ENCODE peak calls at places on chromosomes 6 and 20, in six cellular contexts. Z is heart left ventricle, Q is upper lobe of right lung, R is A549, V is lower lobe of right lung, D is mammary epithelial cell. C is an unnamed sample.
A peak's percentile ranks its signal among the peaks of the same experiment; 100 is the strongest.

GRCh38 chr20:17442588-17442987 is 88.6 kb downstream of the BFSP1 start:
- DNase-seq in R (peak; percentile 28), Q (no peak), D (no peak), V (no peak), Z (no peak), C (no peak)

GRCh38 chr20:36214684-36215256 is 21.5 kb upstream of the AAR2 start:
- DNase-seq in D (peak; percentile 18), R (peak; percentile 46), Q (no peak), Z (no peak), V (no peak), C (peak; percentile 52)

GRCh38 chr6:140071601-140072062 is 697.2 kb upstream of the CITED2 start:
- DNase-seq in V (no peak), Q (no peak), R (no peak), Z (no peak), D (peak; percentile 73), C (no peak)

GRCh38 chr6:142805042-142805441 is 139.9 kb downstream of the HIVEP2 start:
- DNase-seq in D (no peak), Q (no peak), V (no peak), Z (no peak), R (no peak), C (no peak)

GRCh38 chr6:83901624-83902023 is 42.1 kb downstream of the CYB5R4 start:
- DNase-seq in R (no peak), Q (no peak), V (no peak), D (no peak), Z (no peak), C (no peak)

GRCh38 chr6:55545791-55546190 is 33.2 kb downstream of the HMGCLL1 start:
- DNase-seq in R (no peak), D (no peak), Q (no peak), Z (no peak), V (no peak), C (no peak)

GRCh38 chr20:41009960-41010359 is 18.7 kb upstream of the TOP1 start:
- DNase-seq in R (no peak), V (no peak), Z (no peak), D (no peak), Q (no peak), C (no peak)

GRCh38 chr20:55067158-55067825 is 591.9 kb downstream of the DOK5 start:
- DNase-seq in R (no peak), V (no peak), D (no peak), Z (no peak), Q (no peak), C (no peak)

GRCh38 chr6:42555477-42556457 is 8.1 kb upstream of the UBR2 start:
- DNase-seq in R (peak; percentile 38), V (no peak), Z (no peak), Q (no peak), D (peak; percentile 25), C (no peak)

GRCh38 chr6:22873531-22874136 is 304.3 kb downstream of the HDGFL1 start:
- DNase-seq in V (no peak), Z (no peak), R (no peak), D (peak; percentile 46), Q (no peak), C (no peak)

GRCh38 chr6:125142614-125143013 is 11.0 kb upstream of the TPD52L1 start:
- DNase-seq in R (no peak), Z (no peak), D (no peak), Q (no peak), V (no peak), C (no peak)

GRCh38 chr6:147782302-147782701 is 273.8 kb downstream of the SAMD5 start:
- DNase-seq in V (no peak), Q (no peak), R (peak; percentile 14), Z (no peak), D (no peak), C (peak; percentile 49)

GRCh38 chr20:35091808-35092523 is 641 bp downstream of the TRPC4AP start:
- DNase-seq in Q (no peak), R (no peak), V (no peak), Z (peak; percentile 83), D (no peak), C (no peak)

GRCh38 chr6:169725270-169726048 is 1.2 kb upstream of the PHF10 start:
- DNase-seq in R (peak; percentile 78), Q (peak; percentile 75), Z (peak; percentile 40), V (peak; percentile 67), D (no peak), C (peak; percentile 77)

GRCh38 chr6:169723991-169724553 is at the start of gene PHF10:
- DNase-seq in D (no peak), V (peak; percentile 58), Q (peak; percentile 73), Z (peak; percentile 45), R (peak; percentile 42), C (peak; percentile 22)

GRCh38 chr6:169726049-169726400 is 1.7 kb upstream of the PHF10 start:
- DNase-seq in Z (no peak), V (no peak), R (no peak), D (no peak), Q (no peak), C (no peak)

GRCh38 chr6:169723200-169723909 is 945 bp downstream of the PHF10 start:
- DNase-seq in D (peak; percentile 47), V (peak; percentile 85), Z (peak; percentile 88), Q (peak; percentile 91), R (peak; percentile 66), C (peak; percentile 38)

GRCh38 chr6:169724554-169725269 is 412 bp upstream of the PHF10 start:
- DNase-seq in Z (peak; percentile 54), Q (peak; percentile 83), V (peak; percentile 62), D (no peak), R (peak; percentile 38), C (peak; percentile 82)
- H3K4me3 ChIP-seq in Z (peak overlapping the region; percentile 87), Q (peak overlapping the region; percentile 69), V (peak overlapping the region; percentile 68), D (peak overlapping the region; percentile 56), R (peak overlapping the region; percentile 77), C (peak overlapping the region; percentile 77)

GRCh38 chr20:25989196-25989595 is 292.5 kb upstream of the ZNF337 start:
- DNase-seq in V (no peak), R (no peak), D (no peak), Q (peak; percentile 46), Z (no peak), C (no peak)
- H3K27ac ChIP-seq in V (no peak overlapping the region), R (no peak overlapping the region), D (no peak overlapping the region), Q (no peak overlapping the region), Z (no peak overlapping the region), C (no peak overlapping the region)

GRCh38 chr20:37970856-37971245 is 62.4 kb downstream of the TTI1 start:
- DNase-seq in V (no peak), Z (no peak), R (no peak), D (no peak), Q (no peak), C (no peak)

GRCh38 chr20:37969949-37970855 is 63.1 kb downstream of the TTI1 start:
- DNase-seq in Q (no peak), R (no peak), Z (no peak), V (no peak), D (peak; percentile 17), C (no peak)

GRCh38 chr20:37973059-37973910 is 60.0 kb downstream of the TTI1 start:
- DNase-seq in Z (no peak), R (no peak), V (no peak), Q (no peak), D (no peak), C (no peak)

GRCh38 chr20:37972256-37973058 is 60.8 kb downstream of the TTI1 start:
- DNase-seq in Q (no peak), R (no peak), D (no peak), V (no peak), Z (no peak), C (no peak)

DNA sequence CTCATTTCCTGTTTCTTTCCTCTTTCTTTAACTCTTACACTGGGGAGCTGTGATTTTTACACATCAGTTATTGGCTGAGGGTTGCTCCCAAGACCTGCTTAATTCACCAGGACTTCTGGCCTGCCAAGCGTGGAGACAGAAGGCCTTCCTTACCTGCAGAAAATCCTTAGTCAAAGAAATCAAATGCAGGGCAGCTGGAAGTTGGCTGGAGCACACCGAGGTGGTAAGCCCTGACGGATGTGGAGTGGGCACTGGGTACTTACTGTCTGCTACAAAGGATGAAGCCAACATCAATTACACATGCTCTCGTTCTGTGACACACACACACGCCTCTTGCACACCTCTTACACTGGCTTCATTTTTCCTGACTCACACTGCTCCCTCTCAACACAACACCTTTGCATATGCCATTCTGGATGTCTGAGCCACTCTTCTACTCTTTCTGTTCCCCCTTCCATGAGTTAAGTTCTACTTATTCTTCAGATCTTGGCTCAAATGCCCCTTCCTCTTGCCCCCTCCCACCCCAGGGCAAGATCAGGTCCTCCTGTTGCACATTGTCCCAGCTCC is 61.6 kb downstream of the TTI1 start:
- DNase-seq in R (no peak), V (no peak), Z (no peak), D (no peak), Q (no peak), C (no peak)
- TF ChIP-seq CTCF in R (no peak), V (no peak), Z (no peak), D (no peak), Q (no peak), C (no peak)

GRCh38 chr6:37382954-37383353 is 29.2 kb downstream of the RNF8 start:
- DNase-seq in V (no peak), R (no peak), D (no peak), Z (no peak), Q (no peak), C (no peak)
- H3K4me3 ChIP-seq in V (no peak overlapping the region), R (no peak overlapping the region), D (no peak overlapping the region), Z (no peak overlapping the region), Q (no peak overlapping the region), C (no peak overlapping the region)

DNA sequence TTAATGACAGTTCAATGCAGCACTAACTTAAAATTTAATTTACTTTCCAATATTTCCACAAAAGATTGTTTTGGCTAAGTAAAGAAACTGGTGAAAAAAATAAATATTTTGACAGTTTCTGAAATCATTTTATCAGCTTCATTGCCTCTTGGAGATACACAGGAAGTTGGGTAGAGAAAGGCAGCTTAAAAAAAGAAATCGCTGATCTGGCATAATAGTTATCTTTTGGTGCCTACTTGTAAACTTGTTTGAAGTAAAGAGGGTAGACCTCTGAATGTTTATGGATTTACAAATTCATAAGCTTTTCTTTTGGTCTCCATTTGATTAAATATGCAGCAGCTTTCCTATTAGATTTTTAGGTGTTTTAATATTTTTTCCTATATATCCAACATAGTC is 103.4 kb downstream of the RTN4IP1 start:
- DNase-seq in Q (no peak), Z (no peak), D (no peak), R (no peak), V (no peak), C (no peak)
- H3K27ac ChIP-seq in Q (no peak overlapping the region), Z (no peak overlapping the region), D (peak overlapping the region; percentile 60), R (no peak overlapping the region), V (no peak overlapping the region), C (no peak overlapping the region)

GRCh38 chr6:156748504-156748903 is 28.7 kb upstream of the ARID1B start:
- DNase-seq in Q (no peak), D (no peak), R (no peak), V (no peak), Z (no peak), C (no peak)

GRCh38 chr6:156757849-156758248 is 19.3 kb upstream of the ARID1B start:
- DNase-seq in Z (no peak), V (no peak), Q (no peak), R (no peak), D (no peak), C (no peak)

GRCh38 chr6:156747715-156748114 is 29.5 kb upstream of the ARID1B start:
- DNase-seq in Z (no peak), R (no peak), V (no peak), D (no peak), Q (no peak), C (peak; percentile 59)

GRCh38 chr6:156756630-156757610 is 20.3 kb upstream of the ARID1B start:
- DNase-seq in V (no peak), Z (no peak), Q (no peak), R (no peak), D (no peak), C (no peak)

GRCh38 chr6:156752666-156753301 is 24.4 kb upstream of the ARID1B start:
- DNase-seq in V (no peak), Q (no peak), D (no peak), R (peak; percentile 20), Z (peak; percentile 33), C (peak; percentile 26)
- TF ChIP-seq CTCF in V (peak; percentile 47), Q (peak; percentile 34), D (peak; percentile 15), R (no peak), Z (no peak), C (peak; percentile 59)